ENCODE peak calls at places on chromosomes 12 and 14, in six cellular contexts. One of them, this sample, is unnamed.

GRCh38 chr12:50224026-50224692 is 57.0 kb upstream of the CERS5 start:
- DNase-seq in transverse colon: peak
- DNase-seq in stomach: peak
- DNase-seq in GM23338: peak
- DNase-seq in endothelial cell of umbilical vein: peak
- DNase-seq in breast epithelium: peak
- DNase-seq in this sample: peak

GRCh38 chr12:129750426-129750825 is 153.4 kb downstream of the TMEM132D start:
- DNase-seq in transverse colon: no peak
- DNase-seq in stomach: no peak
- DNase-seq in GM23338: no peak
- DNase-seq in endothelial cell of umbilical vein: no peak
- DNase-seq in breast epithelium: no peak
- DNase-seq in this sample: no peak

GRCh38 chr12:40312982-40313576 is 88.3 kb downstream of the LRRK2 start:
- DNase-seq in transverse colon: no peak
- DNase-seq in stomach: no peak
- DNase-seq in GM23338: peak
- DNase-seq in endothelial cell of umbilical vein: peak
- DNase-seq in breast epithelium: no peak
- DNase-seq in this sample: no peak

GRCh38 chr12:43338848-43339526 is 213.0 kb downstream of the ADAMTS20 start:
- DNase-seq in transverse colon: no peak
- DNase-seq in stomach: no peak
- DNase-seq in GM23338: peak
- DNase-seq in endothelial cell of umbilical vein: peak
- DNase-seq in breast epithelium: no peak
- DNase-seq in this sample: no peak

GRCh38 chr14:45128963-45129629 is 5.2 kb downstream of the FKBP3 start:
- DNase-seq in transverse colon: no peak
- DNase-seq in stomach: no peak
- DNase-seq in GM23338: no peak
- DNase-seq in endothelial cell of umbilical vein: no peak
- DNase-seq in breast epithelium: no peak
- DNase-seq in this sample: no peak

GRCh38 chr12:131370791-131371579 is 339.9 kb upstream of the SFSWAP start:
- DNase-seq in transverse colon: no peak
- DNase-seq in stomach: no peak
- DNase-seq in GM23338: no peak
- DNase-seq in endothelial cell of umbilical vein: no peak
- DNase-seq in breast epithelium: no peak
- DNase-seq in this sample: no peak

GRCh38 chr12:84793558-84794367 is 118.8 kb downstream of the SLC6A15 start:
- DNase-seq in transverse colon: no peak
- DNase-seq in stomach: no peak
- DNase-seq in GM23338: no peak
- DNase-seq in endothelial cell of umbilical vein: no peak
- DNase-seq in breast epithelium: no peak
- DNase-seq in this sample: no peak

GRCh38 chr12:118033331-118033730 is 16.8 kb downstream of the RFC5 start:
- DNase-seq in transverse colon: no peak
- DNase-seq in stomach: no peak
- DNase-seq in GM23338: no peak
- DNase-seq in endothelial cell of umbilical vein: peak
- DNase-seq in breast epithelium: no peak
- DNase-seq in this sample: no peak

GRCh38 chr12:111066744-111067437 is 146.5 kb upstream of the MYL2 start:
- DNase-seq in transverse colon: no peak
- DNase-seq in stomach: no peak
- DNase-seq in GM23338: peak
- DNase-seq in endothelial cell of umbilical vein: no peak
- DNase-seq in breast epithelium: no peak
- DNase-seq in this sample: no peak

GRCh38 chr14:69183735-69184134 is 7.6 kb upstream of the EXD2 start:
- DNase-seq in transverse colon: no peak
- DNase-seq in stomach: no peak
- DNase-seq in GM23338: peak
- DNase-seq in endothelial cell of umbilical vein: no peak
- DNase-seq in breast epithelium: no peak
- DNase-seq in this sample: no peak

GRCh38 chr14:57988445-57988844 is 122.6 kb upstream of the SLC35F4 start:
- DNase-seq in transverse colon: no peak
- DNase-seq in stomach: no peak
- DNase-seq in GM23338: no peak
- DNase-seq in endothelial cell of umbilical vein: no peak
- DNase-seq in breast epithelium: no peak
- DNase-seq in this sample: no peak

GRCh38 chr14:76964695-76965094 is 63.8 kb downstream of the IRF2BPL start:
- DNase-seq in transverse colon: no peak
- DNase-seq in stomach: no peak
- DNase-seq in GM23338: no peak
- DNase-seq in endothelial cell of umbilical vein: no peak
- DNase-seq in breast epithelium: no peak
- DNase-seq in this sample: no peak

GRCh38 chr12:52022841-52023181 is 16.1 kb downstream of the TAMALIN start:
- DNase-seq in transverse colon: peak
- DNase-seq in stomach: peak
- DNase-seq in GM23338: peak
- DNase-seq in endothelial cell of umbilical vein: no peak
- DNase-seq in breast epithelium: no peak
- DNase-seq in this sample: no peak

GRCh38 chr12:68686595-68687521 is at the start of gene NUP107:
- DNase-seq in transverse colon: peak
- DNase-seq in stomach: peak
- DNase-seq in GM23338: peak
- DNase-seq in endothelial cell of umbilical vein: peak
- DNase-seq in breast epithelium: peak
- DNase-seq in this sample: peak

GRCh38 chr12:18998343-18999270 is 130.9 kb upstream of the PLEKHA5 start:
- DNase-seq in transverse colon: no peak
- DNase-seq in stomach: no peak
- DNase-seq in GM23338: no peak
- DNase-seq in endothelial cell of umbilical vein: peak
- DNase-seq in breast epithelium: peak
- DNase-seq in this sample: no peak

GRCh38 chr14:73238262-73238852 is 1.1 kb downstream of the PAPLN start:
- DNase-seq in transverse colon: no peak
- DNase-seq in stomach: no peak
- DNase-seq in GM23338: no peak
- DNase-seq in endothelial cell of umbilical vein: peak
- DNase-seq in breast epithelium: no peak
- DNase-seq in this sample: no peak

GRCh38 chr14:39435241-39435640 is 3.0 kb upstream of the FBXO33 start:
- DNase-seq in transverse colon: no peak
- DNase-seq in stomach: no peak
- DNase-seq in GM23338: no peak
- DNase-seq in endothelial cell of umbilical vein: no peak
- DNase-seq in breast epithelium: no peak
- DNase-seq in this sample: no peak

GRCh38 chr14:102180248-102180998 is 40.7 kb downstream of the WDR20 start:
- DNase-seq in transverse colon: no peak
- DNase-seq in stomach: no peak
- DNase-seq in GM23338: no peak
- DNase-seq in endothelial cell of umbilical vein: no peak
- DNase-seq in breast epithelium: no peak
- DNase-seq in this sample: no peak

GRCh38 chr12:71455028-71455737 is 15.6 kb downstream of the LGR5 start:
- DNase-seq in transverse colon: no peak
- DNase-seq in stomach: no peak
- DNase-seq in GM23338: no peak
- DNase-seq in endothelial cell of umbilical vein: no peak
- DNase-seq in breast epithelium: no peak
- DNase-seq in this sample: no peak

GRCh38 chr14:89425931-89426330 is 8.9 kb upstream of the FOXN3 start:
- DNase-seq in transverse colon: peak
- DNase-seq in stomach: no peak
- DNase-seq in GM23338: no peak
- DNase-seq in endothelial cell of umbilical vein: peak
- DNase-seq in breast epithelium: no peak
- DNase-seq in this sample: no peak

GRCh38 chr14:80108430-80108829 is 102.9 kb downstream of the DIO2 start:
- DNase-seq in transverse colon: no peak
- DNase-seq in stomach: no peak
- DNase-seq in GM23338: no peak
- DNase-seq in endothelial cell of umbilical vein: no peak
- DNase-seq in breast epithelium: no peak
- DNase-seq in this sample: no peak

GRCh38 chr14:75426332-75427125 is 1.3 kb upstream of the JDP2 start:
- DNase-seq in transverse colon: no peak
- DNase-seq in stomach: no peak
- DNase-seq in GM23338: no peak
- DNase-seq in endothelial cell of umbilical vein: no peak
- DNase-seq in breast epithelium: no peak
- DNase-seq in this sample: no peak
- H3K4me3 ChIP-seq in transverse colon: peak
- H3K4me3 ChIP-seq in stomach: peak
- H3K4me3 ChIP-seq in GM23338: peak
- H3K4me3 ChIP-seq in endothelial cell of umbilical vein: no peak
- H3K4me3 ChIP-seq in breast epithelium: peak
- H3K4me3 ChIP-seq in this sample: peak

DNA sequence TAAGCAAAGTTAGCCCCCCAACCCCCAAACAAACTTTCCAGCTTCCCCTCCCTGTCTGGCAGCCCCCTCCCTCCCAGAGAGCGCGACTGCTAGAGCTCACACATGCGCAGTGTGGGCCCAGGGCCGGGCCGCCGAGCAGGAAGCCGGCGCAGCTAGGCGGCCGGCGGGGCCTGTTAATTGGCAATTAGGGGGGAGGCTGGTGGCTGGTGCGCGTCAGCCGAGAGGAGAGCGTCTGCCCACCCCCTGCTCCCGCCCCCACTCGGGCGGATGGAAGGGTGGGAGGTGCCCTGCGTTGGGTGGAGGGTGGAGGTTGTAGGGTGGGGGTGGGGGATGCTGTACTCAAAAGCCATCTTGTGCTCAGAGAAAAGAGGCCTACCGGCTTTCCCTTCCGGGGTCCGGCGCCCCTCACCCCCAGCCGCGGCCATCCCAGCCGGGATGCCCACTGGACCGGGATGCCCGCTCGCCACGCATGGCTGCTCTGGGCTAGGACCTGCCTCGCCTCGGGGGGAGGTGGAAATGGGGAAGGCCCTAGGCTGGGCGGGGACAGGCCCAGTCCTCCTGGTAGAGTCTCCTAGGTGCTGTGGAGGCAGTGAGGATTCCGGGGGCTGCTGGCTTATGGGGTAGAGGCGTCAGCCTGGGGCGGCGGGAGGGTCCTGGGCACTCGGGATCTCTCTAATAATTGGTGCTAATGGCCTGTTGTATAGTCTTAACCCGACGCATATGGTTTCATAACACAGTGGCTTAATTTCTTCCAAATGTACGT is 9.2 kb downstream of the HOXC8 start:
- DNase-seq in transverse colon: peak
- DNase-seq in stomach: peak
- DNase-seq in GM23338: peak
- DNase-seq in endothelial cell of umbilical vein: peak
- DNase-seq in breast epithelium: peak
- DNase-seq in this sample: peak
- TF ChIP-seq POLR2AphosphoS5 in transverse colon: peak
- TF ChIP-seq POLR2AphosphoS5 in stomach: no peak
- TF ChIP-seq POLR2AphosphoS5 in GM23338: no peak
- TF ChIP-seq POLR2AphosphoS5 in endothelial cell of umbilical vein: no peak
- TF ChIP-seq POLR2AphosphoS5 in breast epithelium: peak
- TF ChIP-seq POLR2AphosphoS5 in this sample: peak

DNA sequence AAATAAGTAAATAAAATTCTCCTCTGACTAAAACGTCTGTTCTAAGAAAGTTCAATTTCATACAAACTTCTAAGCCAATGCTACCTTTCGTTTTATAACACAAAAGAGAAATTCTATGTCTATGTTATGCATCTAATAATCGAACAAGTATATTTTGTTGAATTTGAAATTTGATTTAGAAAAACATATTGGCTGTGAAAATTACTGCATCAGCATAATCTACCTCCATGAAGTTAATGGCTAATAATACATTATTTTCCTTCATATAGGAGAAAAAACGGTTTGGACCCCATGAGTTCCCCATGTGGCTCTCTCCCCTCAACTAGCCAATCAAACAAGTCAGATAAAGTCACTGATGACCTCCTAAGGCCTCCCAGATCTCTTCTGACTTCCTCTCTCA is 106.5 kb downstream of the KCNH5 start:
- DNase-seq in transverse colon: no peak
- DNase-seq in stomach: no peak
- DNase-seq in GM23338: no peak
- DNase-seq in endothelial cell of umbilical vein: no peak
- DNase-seq in breast epithelium: no peak
- DNase-seq in this sample: no peak
- H3K4me3 ChIP-seq in transverse colon: no peak
- H3K4me3 ChIP-seq in stomach: no peak
- H3K4me3 ChIP-seq in GM23338: no peak
- H3K4me3 ChIP-seq in endothelial cell of umbilical vein: no peak
- H3K4me3 ChIP-seq in breast epithelium: no peak
- H3K4me3 ChIP-seq in this sample: no peak

GRCh38 chr12:3073438-3074255 is 3.5 kb upstream of the TSPAN9 start:
- DNase-seq in transverse colon: peak
- DNase-seq in stomach: peak
- DNase-seq in GM23338: peak
- DNase-seq in endothelial cell of umbilical vein: peak
- DNase-seq in breast epithelium: peak
- DNase-seq in this sample: peak

GRCh38 chr12:3078086-3078820 is 1.1 kb downstream of the TSPAN9 start:
- DNase-seq in transverse colon: no peak
- DNase-seq in stomach: no peak
- DNase-seq in GM23338: peak
- DNase-seq in endothelial cell of umbilical vein: peak
- DNase-seq in breast epithelium: no peak
- DNase-seq in this sample: no peak

GRCh38 chr12:3075315-3075714 is 1.9 kb upstream of the TSPAN9 start:
- DNase-seq in transverse colon: no peak
- DNase-seq in stomach: no peak
- DNase-seq in GM23338: no peak
- DNase-seq in endothelial cell of umbilical vein: no peak
- DNase-seq in breast epithelium: no peak
- DNase-seq in this sample: no peak

GRCh38 chr12:3077572-3078081 is 448 bp downstream of the TSPAN9 start:
- DNase-seq in transverse colon: peak
- DNase-seq in stomach: peak
- DNase-seq in GM23338: peak
- DNase-seq in endothelial cell of umbilical vein: no peak
- DNase-seq in breast epithelium: peak
- DNase-seq in this sample: no peak

DNA sequence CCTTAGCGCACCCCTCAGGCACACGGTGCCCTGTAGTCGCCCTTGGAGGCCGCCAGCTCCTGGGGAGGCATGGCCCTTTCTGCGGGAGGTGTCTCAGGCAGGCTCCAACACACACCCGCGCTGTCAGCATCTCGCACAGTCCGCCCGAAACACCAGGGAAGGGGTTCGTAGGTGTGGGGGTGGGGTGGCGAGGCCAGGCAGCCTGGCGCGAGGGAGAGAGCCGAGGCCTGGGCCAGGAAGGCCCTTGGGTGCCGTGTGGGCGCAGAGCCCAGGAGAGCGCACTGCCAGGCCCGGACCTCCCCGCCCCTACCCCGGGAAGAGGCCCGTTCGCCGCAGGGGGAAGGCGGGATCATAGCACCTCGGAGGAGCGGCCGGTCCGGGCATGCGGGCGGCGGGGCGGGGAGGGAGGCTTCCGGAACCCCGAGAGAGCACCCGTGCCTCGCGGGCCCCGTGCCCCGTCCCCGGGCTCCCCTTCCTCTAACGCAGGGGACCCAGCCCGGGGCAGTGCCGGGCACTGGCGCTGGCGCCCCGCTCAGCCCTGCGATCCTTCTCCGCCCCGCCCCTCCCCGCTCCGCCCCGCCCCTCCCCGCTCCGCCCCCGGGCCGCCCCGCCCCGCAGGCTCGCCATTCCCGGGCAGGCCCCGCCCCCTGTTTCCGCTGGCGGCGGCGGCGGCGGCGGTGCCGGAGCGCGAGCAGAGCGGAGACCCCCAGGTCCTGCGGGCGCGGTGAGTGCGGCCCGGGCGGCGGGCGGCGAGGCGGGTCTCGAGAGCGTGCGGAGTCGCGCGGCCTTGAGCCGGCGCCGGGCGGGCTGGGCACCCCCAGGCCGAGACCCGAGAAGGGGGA is at the start of gene TSPAN9:
- DNase-seq in transverse colon: peak
- DNase-seq in stomach: peak
- DNase-seq in GM23338: peak
- DNase-seq in endothelial cell of umbilical vein: peak
- DNase-seq in breast epithelium: peak
- DNase-seq in this sample: no peak
- TF ChIP-seq POLR2AphosphoS5 in transverse colon: peak
- TF ChIP-seq POLR2AphosphoS5 in stomach: peak
- TF ChIP-seq POLR2AphosphoS5 in GM23338: peak
- TF ChIP-seq POLR2AphosphoS5 in endothelial cell of umbilical vein: no peak
- TF ChIP-seq POLR2AphosphoS5 in breast epithelium: peak
- TF ChIP-seq POLR2AphosphoS5 in this sample: no peak